ENCODE peak calls at places on chromosomes 16 and 17, in six cellular contexts. A is DND-41; V is lower lobe of right lung; W is neural progenitor cell; E is cardiac muscle cell; Q is CD4-positive, alpha-beta T cell. Z is an unnamed sample.

GRCh38 chr16:86593913-86594312 is 15.6 kb downstream of the FOXL1 start:
- DNase-seq in V (no peak), Q (no peak), A (no peak), W (no peak), E (no peak), Z (no peak)

GRCh38 chr17:76845524-76845923 is 22.7 kb upstream of the MGAT5B start:
- DNase-seq in A (no peak), Q (no peak), W (no peak), E (no peak), V (no peak), Z (no peak)

GRCh38 chr17:44997733-44998520 is 29.8 kb upstream of the C1QL1 start:
- DNase-seq in Q (no peak), V (no peak), A (no peak), W (no peak), E (peak), Z (no peak)

GRCh38 chr16:22353188-22353919 is 21.1 kb downstream of the CDR2 start:
- DNase-seq in Q (no peak), W (no peak), A (no peak), E (no peak), V (no peak), Z (peak)

GRCh38 chr17:40718904-40719303 is 15.4 kb upstream of the KRT24 start:
- DNase-seq in W (no peak), V (no peak), A (no peak), E (no peak), Q (no peak), Z (no peak)

GRCh38 chr16:48054881-48055601 is 100.8 kb downstream of the ABCC12 start:
- DNase-seq in V (peak), Q (no peak), E (peak), W (peak), A (peak), Z (peak)

GRCh38 chr17:1010086-1010450 is 13.1 kb downstream of the TIMM22 start:
- DNase-seq in V (peak), A (no peak), W (no peak), E (no peak), Q (no peak), Z (no peak)

GRCh38 chr16:84616515-84616914 is 1.4 kb downstream of the COTL1 start:
- DNase-seq in Q (no peak), E (no peak), V (no peak), W (no peak), A (no peak), Z (no peak)

GRCh38 chr16:86095131-86095752 is 196.3 kb downstream of the IRF8 start:
- DNase-seq in W (no peak), V (no peak), Q (no peak), A (no peak), E (no peak), Z (no peak)

GRCh38 chr17:2150871-2151270 is 96.0 kb downstream of the HIC1 start:
- DNase-seq in W (no peak), Q (no peak), A (no peak), E (no peak), V (no peak), Z (no peak)

GRCh38 chr17:30476726-30477082 is 504 bp upstream of the GOSR1 start:
- DNase-seq in Q (no peak), A (no peak), W (peak), E (peak), V (no peak), Z (no peak)

GRCh38 chr16:27273670-27274522 is 5.3 kb upstream of the NSMCE1 start:
- DNase-seq in Q (no peak), E (no peak), W (no peak), V (no peak), A (no peak), Z (no peak)

GRCh38 chr17:19646788-19647696 is 1.5 kb upstream of the ALDH3A2 start:
- DNase-seq in E (no peak), V (no peak), W (peak), Q (no peak), A (no peak), Z (no peak)

GRCh38 chr17:2055494-2056220 is 754 bp downstream of the HIC1 start:
- DNase-seq in W (no peak), A (peak), V (no peak), E (no peak), Q (no peak), Z (no peak)

GRCh38 chr17:55264640-55265298 is at the start of gene HLF:
- DNase-seq in A (no peak), W (peak), V (peak), Q (peak), E (peak), Z (peak)

GRCh38 chr16:69111216-69111615 is 5.8 kb downstream of the HAS3 start:
- DNase-seq in W (no peak), Q (no peak), V (no peak), E (no peak), A (no peak), Z (no peak)

GRCh38 chr16:50474138-50474537 is 74.1 kb upstream of the NKD1 start:
- DNase-seq in V (no peak), W (no peak), E (no peak), Q (no peak), A (no peak), Z (no peak)

GRCh38 chr16:88346680-88347505 is 35.9 kb upstream of the ZNF469 start:
- DNase-seq in E (no peak), A (no peak), Q (no peak), W (no peak), V (peak), Z (no peak)

GRCh38 chr17:31857920-31858646 is 961 bp downstream of the COPRS start:
- DNase-seq in Q (no peak), A (no peak), E (peak), V (no peak), W (no peak), Z (peak)

GRCh38 chr17:47278561-47278960 is 24.9 kb downstream of the ITGB3 start:
- DNase-seq in V (no peak), Q (no peak), A (no peak), E (no peak), W (no peak), Z (no peak)

DNA sequence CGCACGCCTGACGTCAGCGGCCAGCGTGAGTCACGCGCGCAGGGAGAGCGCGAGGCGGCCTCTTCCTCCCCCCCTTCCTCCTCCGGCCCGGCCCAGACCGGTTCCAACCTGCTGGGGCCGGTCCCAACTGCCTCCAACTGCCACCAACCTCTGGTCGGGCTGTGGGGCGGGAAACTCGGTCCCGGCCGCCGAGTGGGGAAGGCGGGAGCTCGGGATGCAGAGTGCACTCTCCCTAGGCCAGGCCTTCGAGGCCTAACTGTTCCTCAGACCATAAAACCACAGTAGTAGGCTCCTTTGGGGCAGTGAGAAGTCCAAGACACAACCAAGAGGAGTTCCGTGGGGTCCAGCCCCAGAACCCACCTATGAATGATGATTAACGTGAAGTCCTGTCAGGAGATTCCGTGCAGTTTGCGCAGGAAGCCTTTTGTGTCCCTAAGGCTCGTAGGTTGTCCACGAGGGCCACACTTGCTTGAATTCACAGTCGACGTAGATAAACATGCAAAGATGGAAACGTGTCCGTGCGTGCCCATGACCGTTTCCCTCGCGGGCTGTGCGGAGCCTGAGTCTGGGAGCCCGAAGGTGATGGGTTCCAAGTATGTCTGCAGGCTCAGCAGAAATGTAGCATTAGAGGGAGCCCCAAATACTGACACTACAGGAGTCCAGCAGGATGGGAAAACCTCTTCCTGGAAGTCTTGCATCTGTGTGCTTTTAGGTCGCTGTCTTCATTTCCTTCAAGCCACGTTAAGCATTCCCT is 587 bp downstream of the UNK start:
- DNase-seq in E (peak), V (peak), W (peak), Q (peak), A (peak), Z (peak)
- TF ChIP-seq CTCF in E (no peak), V (no peak), W (no peak), Q (no peak), A (no peak), Z (no peak)

GRCh38 chr17:16909472-16909871 is 62.4 kb downstream of the TNFRSF13B start:
- DNase-seq in E (no peak), Q (no peak), A (no peak), V (no peak), W (no peak), Z (no peak)
- H3K27ac ChIP-seq in E (no peak), Q (no peak), A (no peak), V (no peak), W (no peak), Z (no peak)

GRCh38 chr16:10753670-10754069 is 10.0 kb downstream of the NUBP1 start:
- DNase-seq in W (no peak), Q (no peak), A (no peak), V (no peak), E (no peak), Z (no peak)

GRCh38 chr16:10750793-10751192 is 7.2 kb downstream of the NUBP1 start:
- DNase-seq in A (no peak), V (no peak), W (no peak), E (peak), Q (no peak), Z (no peak)

GRCh38 chr16:10754941-10755340 is 11.3 kb downstream of the NUBP1 start:
- DNase-seq in E (no peak), A (no peak), Q (no peak), W (no peak), V (no peak), Z (no peak)

GRCh38 chr16:10751291-10751697 is 7.7 kb downstream of the NUBP1 start:
- DNase-seq in A (no peak), E (no peak), W (peak), V (no peak), Q (no peak), Z (no peak)

GRCh38 chr16:10752843-10753523 is 9.3 kb downstream of the NUBP1 start:
- DNase-seq in E (no peak), Q (no peak), A (no peak), V (peak), W (no peak), Z (no peak)
- TF ChIP-seq CTCF in E (no peak), Q (no peak), A (no peak), V (no peak), W (no peak), Z (no peak)

GRCh38 chr16:81457326-81458133 is 12.9 kb downstream of the CMIP start:
- DNase-seq in W (no peak), E (no peak), V (no peak), A (no peak), Q (no peak), Z (peak)

GRCh38 chr16:81454044-81454443 is 9.4 kb downstream of the CMIP start:
- DNase-seq in E (no peak), A (no peak), Q (no peak), W (no peak), V (no peak), Z (no peak)

GRCh38 chr16:81455006-81455405 is 10.4 kb downstream of the CMIP start:
- DNase-seq in V (no peak), A (no peak), W (no peak), Q (no peak), E (no peak), Z (no peak)

GRCh38 chr16:81456523-81457325 is 12.1 kb downstream of the CMIP start:
- DNase-seq in V (peak), A (no peak), Q (no peak), E (no peak), W (no peak), Z (no peak)

GRCh38 chr16:81455720-81456494 is 11.3 kb downstream of the CMIP start:
- DNase-seq in A (no peak), E (no peak), Q (no peak), V (no peak), W (no peak), Z (no peak)
- H3K27ac ChIP-seq in A (peak), E (no peak), Q (no peak), V (peak), W (no peak), Z (no peak)

DNA sequence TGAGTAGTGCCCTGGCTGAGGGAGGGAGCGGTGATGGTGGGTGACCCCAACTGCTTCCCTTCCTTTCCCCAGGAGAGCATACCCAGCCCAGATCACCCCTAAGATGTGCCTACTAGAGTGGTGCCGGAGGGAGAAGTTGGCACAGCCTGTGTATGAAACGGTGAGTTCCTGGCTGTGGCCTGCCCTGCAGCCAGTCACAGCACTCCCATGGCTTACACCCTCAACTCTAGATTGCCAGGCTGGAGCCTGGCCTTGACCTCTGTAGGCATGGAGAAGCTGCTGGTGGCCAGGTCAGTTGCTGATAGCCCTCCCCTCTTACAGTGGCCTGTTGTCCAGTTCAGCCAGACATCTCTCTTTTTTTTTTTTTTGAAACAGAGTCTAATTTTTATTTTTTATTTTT is 8.6 kb upstream of the NFATC3 start:
- DNase-seq in W (no peak), Q (no peak), V (no peak), A (no peak), E (no peak), Z (no peak)
- TF ChIP-seq CTCF in W (no peak), Q (no peak), V (no peak), A (no peak), E (no peak), Z (no peak)

Z was measured in foreskin keratinocyte.